ENCODE peak calls at places on chromosomes 7 and 10, in six cellular contexts. V is COLO829, S is COR-L47, D is colonic mucosa, O is T follicular helper cell, F is B cell. N is an unnamed sample.

GRCh38 chr10:80196270-80196949 is 8.9 kb downstream of the ANXA11 start:
- DNase-seq in V (no peak), S (no peak), D (peak), O (peak), F (peak), N (peak)

GRCh38 chr7:48872548-48872947 is 51.8 kb upstream of the CDC14C start:
- DNase-seq in V (no peak), S (no peak), D (no peak), O (no peak), F (no peak), N (no peak)

GRCh38 chr10:8404721-8405120 is 350.2 kb downstream of the GATA3 start:
- DNase-seq in V (no peak), S (no peak), D (no peak), O (peak), F (peak), N (peak)

GRCh38 chr7:6179620-6180343 is 92.6 kb downstream of the CYTH3 start:
- DNase-seq in V (no peak), S (no peak), D (no peak), O (no peak), F (no peak), N (no peak)

GRCh38 chr10:55058800-55059199 is 257.8 kb upstream of the PCDH15 start:
- DNase-seq in V (no peak), S (no peak), D (no peak), O (no peak), F (no peak), N (no peak)

GRCh38 chr10:93386496-93387369 is 95.4 kb downstream of the MYOF start:
- DNase-seq in V (no peak), S (no peak), D (no peak), O (no peak), F (no peak), N (no peak)

GRCh38 chr7:33677556-33677955 is 227.8 kb upstream of the BMPER start:
- DNase-seq in V (no peak), S (no peak), D (no peak), O (no peak), F (no peak), N (no peak)

GRCh38 chr7:116671681-116672595 is at the start of gene MET:
- DNase-seq in V (peak), S (peak), D (peak), O (no peak), F (peak), N (no peak)

GRCh38 chr10:7318836-7319235 is 92.0 kb downstream of the SFMBT2 start:
- DNase-seq in V (no peak), S (no peak), D (no peak), O (no peak), F (peak), N (peak)

GRCh38 chr10:42491801-42492200 is 146.6 kb downstream of the ZNF33B start:
- DNase-seq in V (no peak), S (no peak), D (no peak), O (no peak), F (no peak), N (no peak)

N was measured in NAMALWA.